ENCODE peak calls at places on chromosomes 3 and 15, in four cellular contexts. E, H, L and Z are unnamed samples.

GRCh38 chr15:51289290-51289689 is 49.1 kb downstream of the CYP19A1 start:
- DNase-seq in L (no peak), E (no peak), H (no peak), Z (no peak)

GRCh38 chr15:82986442-82986780 is 401 bp downstream of the RAMAC start:
- DNase-seq in H (peak; percentile 22), E (no peak), L (no peak), Z (no peak)

GRCh38 chr3:157176108-157176507 is 16.2 kb upstream of the CCNL1 start:
- DNase-seq in E (no peak), L (peak; percentile 54), H (peak; percentile 54), Z (no peak)

GRCh38 chr3:10997196-10997595 is 4.6 kb downstream of the SLC6A1 start:
- DNase-seq in L (no peak), H (no peak), E (no peak), Z (no peak)

GRCh38 chr15:92807971-92808571 is 92.1 kb upstream of the CHD2 start:
- DNase-seq in H (no peak), E (no peak), L (no peak), Z (no peak)

GRCh38 chr15:90405208-90405607 is 17.2 kb downstream of the IQGAP1 start:
- DNase-seq in E (no peak), H (no peak), L (no peak), Z (no peak)

GRCh38 chr3:30622047-30622545 is 15.7 kb downstream of the TGFBR2 start:
- DNase-seq in L (no peak), E (no peak), H (no peak), Z (no peak)

GRCh38 chr3:109369510-109369909 is 32.2 kb upstream of the DPPA4 start:
- DNase-seq in H (no peak), E (no peak), L (no peak), Z (no peak)

GRCh38 chr3:124325248-124325647 is 333.3 kb upstream of the ROPN1 start:
- DNase-seq in H (no peak), E (no peak), L (no peak), Z (no peak)

GRCh38 chr15:70584838-70585706 is 178.3 kb downstream of the UACA start:
- DNase-seq in H (peak; percentile 24), L (peak; percentile 73), E (peak; percentile 16), Z (no peak)

GRCh38 chr15:45662375-45662774 is 27.5 kb downstream of the SQOR start:
- DNase-seq in E (no peak), L (no peak), H (no peak), Z (no peak)

GRCh38 chr3:179037361-179037760 is 34.2 kb downstream of the ZMAT3 start:
- DNase-seq in L (peak; percentile 97), E (peak; percentile 28), H (peak; percentile 70), Z (no peak)

GRCh38 chr3:60636846-60637245 is 614.4 kb downstream of the FHIT start:
- DNase-seq in E (no peak), H (peak; percentile 20), L (peak; percentile 70), Z (no peak)

GRCh38 chr3:9231488-9231887 is 18.0 kb downstream of the SRGAP3 start:
- DNase-seq in L (no peak), E (no peak), H (no peak), Z (no peak)

GRCh38 chr15:69823223-69823907 is 274.4 kb downstream of the TLE3 start:
- DNase-seq in L (peak; percentile 11), H (peak; percentile 10), E (no peak), Z (no peak)

GRCh38 chr3:69032137-69032536 is 18.7 kb upstream of the EOGT start:
- DNase-seq in L (peak; percentile 55), H (peak; percentile 71), E (no peak), Z (no peak)

GRCh38 chr15:42133892-42134502 is 22.4 kb downstream of the PLA2G4F start:
- DNase-seq in L (peak; percentile 17), E (no peak), H (peak; percentile 17), Z (no peak)

GRCh38 chr15:56052389-56053045 is 59.1 kb upstream of the NEDD4 start:
- DNase-seq in L (peak; percentile 53), E (peak; percentile 40), H (peak; percentile 68), Z (no peak)

GRCh38 chr3:31041161-31041978 is 146.9 kb upstream of the GADL1 start:
- DNase-seq in L (peak; percentile 97), H (peak; percentile 78), E (no peak), Z (no peak)

GRCh38 chr15:63909819-63910437 is 76.2 kb upstream of the HERC1 start:
- DNase-seq in H (peak; percentile 53), E (no peak), L (peak; percentile 70), Z (no peak)

GRCh38 chr15:93358171-93359036 is 269.4 kb upstream of the RGMA start:
- DNase-seq in H (no peak), E (no peak), L (peak; percentile 19), Z (no peak)

GRCh38 chr3:1196997-1197396 is 104.2 kb downstream of the CNTN6 start:
- DNase-seq in E (no peak), L (no peak), H (no peak), Z (no peak)

GRCh38 chr3:127615631-127616305 is 13.2 kb upstream of the PODXL2 start:
- DNase-seq in H (no peak), E (no peak), L (no peak), Z (no peak)

GRCh38 chr15:64938192-64938591 is 26.5 kb downstream of the ANKDD1A start:
- DNase-seq in E (no peak), H (peak; percentile 48), L (peak; percentile 70), Z (no peak)

GRCh38 chr15:77497942-77498361 is 77.3 kb downstream of the HMG20A start:
- DNase-seq in E (no peak), L (peak; percentile 59), H (peak; percentile 29), Z (no peak)

GRCh38 chr15:77019476-77020331 is 24.8 kb downstream of the PSTPIP1 start:
- DNase-seq in L (peak; percentile 46), E (no peak), H (peak; percentile 60), Z (no peak)

GRCh38 chr3:129604942-129605592 is 1.4 kb downstream of the PLXND1 start:
- DNase-seq in E (peak; percentile 21), H (no peak), L (no peak), Z (no peak)

GRCh38 chr3:16252988-16253387 is 11.8 kb downstream of the DPH3 start:
- DNase-seq in E (no peak), L (no peak), H (no peak), Z (no peak)

GRCh38 chr3:102089904-102090492 is 240.7 kb downstream of the NFKBIZ start:
- DNase-seq in L (peak; percentile 83), E (no peak), H (peak; percentile 98), Z (no peak)

GRCh38 chr3:135989247-135989646 is 23.7 kb downstream of the PPP2R3A start:
- DNase-seq in H (peak; percentile 31), L (peak; percentile 88), E (no peak), Z (no peak)

GRCh38 chr15:85141601-85142185 is 160.0 kb downstream of the PDE8A start:
- DNase-seq in E (no peak), L (peak; percentile 39), H (peak; percentile 20), Z (no peak)

GRCh38 chr15:81337713-81338157 is 13.8 kb upstream of the STARD5 start:
- DNase-seq in L (peak; percentile 31), E (no peak), H (no peak), Z (no peak)

GRCh38 chr15:88708256-88709054 is 69.6 kb downstream of the ISG20 start:
- DNase-seq in L (no peak), H (no peak), E (no peak), Z (no peak)

GRCh38 chr3:193023218-193023617 is 105.6 kb upstream of the MB21D2 start:
- DNase-seq in H (no peak), L (no peak), E (no peak), Z (no peak)
- H3K4me1 ChIP-seq in H (no peaks in the 10 kb centered on the region), L (no peaks in the 10 kb centered on the region), E (no peaks in the 10 kb centered on the region), Z (no peaks in the 10 kb centered on the region)

GRCh38 chr3:186821429-186822367 is 15.4 kb upstream of the RFC4 start:
- DNase-seq in E (peak; percentile 32), L (peak; percentile 71), H (peak; percentile 83), Z (no peak)
- H3K4me3 ChIP-seq in E (no peak overlapping the region), L (no peak overlapping the region), H (peak overlapping the region; percentile 35), Z (no peak overlapping the region)

GRCh38 chr3:153274521-153274920 is 112.5 kb downstream of the RAP2B start:
- DNase-seq in H (no peak), E (no peak), L (no peak), Z (no peak)

GRCh38 chr3:153269730-153270129 is 107.7 kb downstream of the RAP2B start:
- DNase-seq in L (no peak), E (no peak), H (no peak), Z (no peak)

GRCh38 chr3:153275514-153275913 is 113.5 kb downstream of the RAP2B start:
- DNase-seq in E (no peak), L (no peak), H (no peak), Z (no peak)

GRCh38 chr3:153273767-153274443 is 111.9 kb downstream of the RAP2B start:
- DNase-seq in L (peak; percentile 50), E (no peak), H (peak; percentile 76), Z (no peak)

GRCh38 chr3:153273217-153273616 is 111.2 kb downstream of the RAP2B start:
- DNase-seq in H (no peak), E (no peak), L (no peak), Z (no peak)
- H3K27ac ChIP-seq in H (no peak overlapping the region), E (no peak overlapping the region), L (no peak overlapping the region), Z (no peak overlapping the region)

GRCh38 chr3:98764692-98765002 is 1.5 kb downstream of the ST3GAL6 start:
- DNase-seq in H (no peak), E (no peak), L (no peak), Z (no peak)
- H3K4me1 ChIP-seq in H (peaks cover 4% of the 10 kb centered on the region), E (no peaks in the 10 kb centered on the region), L (no peaks in the 10 kb centered on the region), Z (peaks cover 26% of the 10 kb centered on the region)

GRCh38 chr3:172188511-172188910 is 149.1 kb downstream of the FNDC3B start:
- DNase-seq in E (no peak), H (no peak), L (no peak), Z (no peak)
- H3K4me3 ChIP-seq in E (no peak overlapping the region), H (no peak overlapping the region), L (no peak overlapping the region), Z (no peak overlapping the region)

GRCh38 chr3:120417272-120417911 is 33.4 kb downstream of the FSTL1 start:
- DNase-seq in E (peak; percentile 73), L (peak; percentile 98), H (peak; percentile 99), Z (peak; percentile 43)

GRCh38 chr3:120418446-120418845 is 32.3 kb downstream of the FSTL1 start:
- DNase-seq in L (no peak), E (no peak), H (no peak), Z (no peak)

GRCh38 chr3:120415756-120416155 is 35.0 kb downstream of the FSTL1 start:
- DNase-seq in E (no peak), H (no peak), L (no peak), Z (no peak)

GRCh38 chr3:120418866-120419490 is 31.8 kb downstream of the FSTL1 start:
- DNase-seq in H (no peak), L (no peak), E (peak; percentile 9), Z (no peak)

GRCh38 chr3:120416868-120417267 is 33.9 kb downstream of the FSTL1 start:
- DNase-seq in E (no peak), L (no peak), H (no peak), Z (no peak)
- H3K27ac ChIP-seq in E (no peak overlapping the region), L (peak overlapping the region; percentile 36), H (peak overlapping the region; percentile 55), Z (peak overlapping the region; percentile 39)